ENCODE peak calls at places on chromosomes 16 and 17, in nine cellular contexts. F, I, E, Z, J, L, C, P and D are unnamed samples.
A peak's percentile ranks its signal among the peaks of the same experiment; 100 is the strongest.

GRCh38 chr16:81569361-81570034 is 124.9 kb downstream of the CMIP start:
- DNase-seq in F (peak; percentile 67), C (no peak), P (no peak), E (no peak), J (no peak), Z (no peak), L (no peak), I (no peak), D (no peak)

GRCh38 chr16:10895053-10895946 is 18.3 kb downstream of the CIITA start:
- DNase-seq in L (no peak), Z (no peak), P (no peak), C (no peak), E (peak; percentile 33), J (peak; percentile 21), F (no peak), I (peak; percentile 34), D (peak; percentile 48)

GRCh38 chr17:17077101-17077500 is 34.8 kb downstream of the MPRIP start:
- DNase-seq in L (no peak), E (peak; percentile 4), I (no peak), P (no peak), C (no peak), F (no peak), J (no peak), Z (no peak), D (no peak)

GRCh38 chr17:51355314-51356083 is 95.2 kb downstream of the UTP18 start:
- DNase-seq in C (no peak), J (no peak), L (peak; percentile 96), Z (no peak), F (no peak), I (no peak), P (no peak), E (no peak), D (no peak)

GRCh38 chr16:81737885-81738536 is 41.1 kb upstream of the PLCG2 start:
- DNase-seq in P (peak; percentile 84), J (peak; percentile 45), L (peak; percentile 88), I (peak; percentile 88), C (peak; percentile 86), E (peak; percentile 92), F (peak; percentile 85), Z (peak; percentile 68), D (peak; percentile 73)

GRCh38 chr16:11409398-11409797 is 64.1 kb downstream of the RMI2 start:
- DNase-seq in P (no peak), L (no peak), Z (no peak), F (no peak), J (peak; percentile 20), I (no peak), C (no peak), E (no peak), D (no peak)

GRCh38 chr16:22397931-22398330 is 23.5 kb upstream of the CDR2 start:
- DNase-seq in J (no peak), L (no peak), Z (no peak), C (no peak), P (no peak), F (no peak), I (no peak), E (no peak), D (no peak)

GRCh38 chr17:77214743-77215142 is 74.0 kb downstream of the SEC14L1 start:
- DNase-seq in L (peak; percentile 56), F (no peak), P (no peak), Z (no peak), J (peak; percentile 27), I (peak; percentile 21), C (no peak), E (peak; percentile 40), D (peak; percentile 68)

GRCh38 chr17:42868338-42868737 is 17.3 kb downstream of the AOC3 start:
- DNase-seq in J (no peak), F (peak; percentile 42), Z (no peak), L (no peak), P (no peak), E (no peak), I (no peak), C (no peak), D (no peak)

GRCh38 chr16:83603981-83604570 is 203.7 kb upstream of the HSBP1 start:
- DNase-seq in L (no peak), C (no peak), J (no peak), I (no peak), E (no peak), Z (no peak), P (no peak), F (no peak), D (no peak)

GRCh38 chr17:77378318-77379064 is 237.7 kb downstream of the SEC14L1 start:
- DNase-seq in E (no peak), Z (no peak), I (no peak), F (no peak), J (no peak), P (no peak), L (no peak), C (no peak), D (no peak)

GRCh38 chr16:86239381-86239780 is 270.9 kb upstream of the FOXF1 start:
- DNase-seq in E (no peak), L (no peak), J (no peak), I (no peak), C (no peak), F (no peak), Z (no peak), P (no peak), D (peak; percentile 41)